ENCODE peak calls at places on chromosomes 6 and 20, in eight cellular contexts. N is ovary, R is H54, F is tibial nerve, Z is prostate gland, W is IMR-90, E is heart left ventricle, J is H1. T is an unnamed sample.
A peak's percentile ranks its signal among the peaks of the same experiment; 100 is the strongest.

GRCh38 chr6:105896821-105897095 is 189.4 kb upstream of the PRDM1 start:
- DNase-seq in N (no peak), R (no peak), F (no peak), Z (no peak), W (no peak), E (no peak), J (no peak), T (no peak)

GRCh38 chr20:56706867-56707360 is 77.8 kb downstream of the TFAP2C start:
- DNase-seq in N (no peak), R (no peak), F (no peak), Z (no peak), W (no peak), E (no peak), J (no peak), T (no peak)

GRCh38 chr20:24458441-24458840 is 11.0 kb upstream of the SYNDIG1 start:
- DNase-seq in N (no peak), R (no peak), F (no peak), Z (no peak), W (no peak), E (peak; percentile 54), J (no peak), T (no peak)

GRCh38 chr20:62487-62886 is 25.0 kb upstream of the DEFB125 start:
- DNase-seq in N (no peak), R (no peak), F (no peak), Z (no peak), W (no peak), E (no peak), J (no peak), T (no peak)

GRCh38 chr6:4612636-4613171 is 163.5 kb upstream of the CDYL start:
- DNase-seq in N (no peak), R (no peak), F (no peak), Z (no peak), W (peak; percentile 32), E (peak; percentile 37), J (no peak), T (no peak)

GRCh38 chr6:12324741-12325140 is 34.6 kb downstream of the EDN1 start:
- DNase-seq in N (no peak), R (no peak), F (no peak), Z (no peak), W (no peak), E (no peak), J (peak; percentile 51), T (no peak)

GRCh38 chr6:741410-742339 is 48.7 kb upstream of the EXOC2 start:
- DNase-seq in N (no peak), R (no peak), F (no peak), Z (no peak), W (no peak), E (no peak), J (no peak), T (no peak)

GRCh38 chr6:63764318-63764916 is 128.8 kb downstream of the PHF3 start:
- DNase-seq in N (no peak), R (no peak), F (no peak), Z (no peak), W (peak; percentile 52), E (no peak), J (no peak), T (peak; percentile 51)

GRCh38 chr6:42404494-42404893 is 47.2 kb downstream of the TRERF1 start:
- DNase-seq in N (peak; percentile 26), R (peak; percentile 63), F (no peak), Z (no peak), W (peak; percentile 68), E (peak; percentile 46), J (no peak), T (peak; percentile 62)

GRCh38 chr20:2112910-2113309 is 11.3 kb downstream of the STK35 start:
- DNase-seq in N (no peak), R (no peak), F (no peak), Z (no peak), W (no peak), E (no peak), J (no peak), T (no peak)
- TF ChIP-seq POLR2A in N (no peak), R (no peak), F (no peak), Z (no peak), W (no peak), E (no peak), J (no peak), T (no peak)

DNA sequence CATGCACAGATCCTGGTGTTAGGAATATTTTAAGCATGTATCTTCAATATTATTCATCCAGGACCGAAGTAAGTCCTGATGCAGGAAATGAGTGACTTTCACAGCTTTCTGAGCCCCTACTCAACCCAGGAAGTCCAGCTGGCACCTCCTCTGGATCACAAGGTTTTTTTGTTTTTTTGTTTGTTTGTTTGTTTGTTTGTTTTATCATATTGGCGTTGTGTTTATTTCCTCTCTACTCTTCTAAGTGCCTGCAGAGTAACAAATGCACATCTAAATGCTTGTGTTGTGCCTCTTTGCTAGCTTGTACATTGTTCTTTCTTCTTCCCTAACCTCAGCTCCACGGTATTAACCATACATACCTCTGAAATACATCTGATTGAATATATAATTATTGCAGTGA is 594.3 kb upstream of the ADGRB3 start:
- DNase-seq in N (no peak), R (no peak), F (no peak), Z (no peak), W (no peak), E (no peak), J (no peak), T (no peak)
- TF ChIP-seq POLR2A in N (no peak), R (no peak), F (no peak), Z (no peak), W (no peak), E (no peak), J (no peak), T (no peak)

GRCh38 chr6:136249811-136250685 is at the start of gene MTFR2:
- DNase-seq in N (peak; percentile 92), R (peak; percentile 56), F (peak; percentile 95), Z (peak; percentile 97), W (peak; percentile 99), E (peak; percentile 97), J (peak; percentile 89), T (peak; percentile 99)
- TF ChIP-seq POLR2A in N (no peak), R (peak; percentile 80), F (no peak), Z (peak; percentile 30), W (peak; percentile 82), E (peak; percentile 46), J (peak; percentile 60), T (peak; percentile 90)

GRCh38 chr6:34132486-34133185 is 13.3 kb downstream of the GRM4 start:
- DNase-seq in N (no peak), R (peak; percentile 52), F (no peak), Z (no peak), W (peak; percentile 23), E (peak; percentile 47), J (peak; percentile 91), T (peak; percentile 23)

GRCh38 chr6:34129753-34130152 is 16.1 kb downstream of the GRM4 start:
- DNase-seq in N (no peak), R (no peak), F (no peak), Z (no peak), W (no peak), E (no peak), J (no peak), T (no peak)

GRCh38 chr6:34132082-34132357 is 13.9 kb downstream of the GRM4 start:
- DNase-seq in N (no peak), R (no peak), F (no peak), Z (no peak), W (no peak), E (no peak), J (no peak), T (no peak)

GRCh38 chr6:34131326-34132081 is 14.4 kb downstream of the GRM4 start:
- DNase-seq in N (no peak), R (no peak), F (no peak), Z (no peak), W (no peak), E (no peak), J (no peak), T (no peak)

GRCh38 chr6:34130870-34131269 is 15.0 kb downstream of the GRM4 start:
- DNase-seq in N (no peak), R (peak; percentile 52), F (no peak), Z (no peak), W (no peak), E (no peak), J (no peak), T (no peak)
- TF ChIP-seq POLR2A in N (no peak), R (no peak), F (no peak), Z (no peak), W (no peak), E (no peak), J (no peak), T (no peak)

GRCh38 chr20:41180599-41181333 is 43.4 kb downstream of the PLCG1 start:
- DNase-seq in N (peak; percentile 7), R (no peak), F (peak; percentile 3), Z (no peak), W (no peak), E (no peak), J (peak; percentile 42), T (no peak)
- TF ChIP-seq POLR2A in N (no peak), R (no peak), F (no peak), Z (no peak), W (no peak), E (no peak), J (no peak), T (no peak)

GRCh38 chr20:4041748-4042411 is 26.5 kb upstream of the RNF24 start:
- DNase-seq in N (peak; percentile 69), R (peak; percentile 69), F (no peak), Z (peak; percentile 97), W (peak; percentile 89), E (no peak), J (peak; percentile 45), T (peak; percentile 47)
- TF ChIP-seq POLR2A in N (no peak), R (no peak), F (no peak), Z (no peak), W (no peak), E (no peak), J (no peak), T (no peak)

GRCh38 chr6:89186762-89187161 is 30.4 kb downstream of the GABRR1 start:
- DNase-seq in N (no peak), R (no peak), F (no peak), Z (peak; percentile 10), W (no peak), E (no peak), J (no peak), T (no peak)
- TF ChIP-seq POLR2A in N (no peak), R (no peak), F (no peak), Z (no peak), W (no peak), E (no peak), J (no peak), T (no peak)

T was measured in erythroblast.